ENCODE peak calls at places on chromosomes 4 and X, in ten cellular contexts. One of them, this sample, is unnamed.

GRCh38 chrX:39398215-39398972 is 597.1 kb downstream of the MID1IP1 start:
- DNase-seq in lower lobe of right lung: peak
- DNase-seq in ovary: peak
- DNase-seq in NCI-H1092 treated with DMSO at 0.1 percent for 48 hours: peak
- DNase-seq in OCI-LY7: no peak
- DNase-seq in NCI-H524: no peak
- DNase-seq in neural crest cell: no peak
- DNase-seq in stimulated activated CD4-positive, alpha-beta T cell treated with anti-CD3 and anti-CD28 coated beads, Interleukin-2, amount 100 ng/mL, for 48 hours: no peak
- DNase-seq in tibial artery: peak
- DNase-seq in M059J: no peak
- DNase-seq in this sample: peak

GRCh38 chrX:9538544-9539045 is 73.7 kb downstream of the TBL1X start:
- DNase-seq in lower lobe of right lung: no peak
- DNase-seq in ovary: no peak
- DNase-seq in NCI-H1092 treated with DMSO at 0.1 percent for 48 hours: peak
- DNase-seq in OCI-LY7: no peak
- DNase-seq in NCI-H524: peak
- DNase-seq in neural crest cell: no peak
- DNase-seq in stimulated activated CD4-positive, alpha-beta T cell treated with anti-CD3 and anti-CD28 coated beads, Interleukin-2, amount 100 ng/mL, for 48 hours: no peak
- DNase-seq in tibial artery: no peak
- DNase-seq in M059J: no peak
- DNase-seq in this sample: peak

GRCh38 chr4:26197018-26197779 is 123.6 kb upstream of the RBPJ start:
- DNase-seq in lower lobe of right lung: no peak
- DNase-seq in ovary: no peak
- DNase-seq in NCI-H1092 treated with DMSO at 0.1 percent for 48 hours: no peak
- DNase-seq in OCI-LY7: peak
- DNase-seq in NCI-H524: no peak
- DNase-seq in neural crest cell: no peak
- DNase-seq in stimulated activated CD4-positive, alpha-beta T cell treated with anti-CD3 and anti-CD28 coated beads, Interleukin-2, amount 100 ng/mL, for 48 hours: peak
- DNase-seq in tibial artery: no peak
- DNase-seq in M059J: peak
- DNase-seq in this sample: no peak

GRCh38 chr4:1204286-1204827 is 32.0 kb upstream of the SPON2 start:
- DNase-seq in lower lobe of right lung: peak
- DNase-seq in ovary: peak
- DNase-seq in NCI-H1092 treated with DMSO at 0.1 percent for 48 hours: no peak
- DNase-seq in OCI-LY7: no peak
- DNase-seq in NCI-H524: no peak
- DNase-seq in neural crest cell: no peak
- DNase-seq in stimulated activated CD4-positive, alpha-beta T cell treated with anti-CD3 and anti-CD28 coated beads, Interleukin-2, amount 100 ng/mL, for 48 hours: no peak
- DNase-seq in tibial artery: no peak
- DNase-seq in M059J: no peak
- DNase-seq in this sample: no peak

GRCh38 chr4:113563691-113564378 is 197.7 kb downstream of the CAMK2D start:
- DNase-seq in lower lobe of right lung: no peak
- DNase-seq in ovary: no peak
- DNase-seq in NCI-H1092 treated with DMSO at 0.1 percent for 48 hours: no peak
- DNase-seq in OCI-LY7: peak
- DNase-seq in NCI-H524: no peak
- DNase-seq in neural crest cell: no peak
- DNase-seq in stimulated activated CD4-positive, alpha-beta T cell treated with anti-CD3 and anti-CD28 coated beads, Interleukin-2, amount 100 ng/mL, for 48 hours: no peak
- DNase-seq in tibial artery: no peak
- DNase-seq in M059J: no peak
- DNase-seq in this sample: no peak

GRCh38 chr4:14167876-14168510 is 540.5 kb upstream of the BOD1L1 start:
- DNase-seq in lower lobe of right lung: no peak
- DNase-seq in ovary: no peak
- DNase-seq in NCI-H1092 treated with DMSO at 0.1 percent for 48 hours: no peak
- DNase-seq in OCI-LY7: no peak
- DNase-seq in NCI-H524: no peak
- DNase-seq in neural crest cell: no peak
- DNase-seq in stimulated activated CD4-positive, alpha-beta T cell treated with anti-CD3 and anti-CD28 coated beads, Interleukin-2, amount 100 ng/mL, for 48 hours: no peak
- DNase-seq in tibial artery: no peak
- DNase-seq in M059J: peak
- DNase-seq in this sample: no peak

GRCh38 chr4:7719354-7720174 is 220.1 kb downstream of the AFAP1 start:
- DNase-seq in lower lobe of right lung: peak
- DNase-seq in ovary: peak
- DNase-seq in NCI-H1092 treated with DMSO at 0.1 percent for 48 hours: peak
- DNase-seq in OCI-LY7: peak
- DNase-seq in NCI-H524: peak
- DNase-seq in neural crest cell: peak
- DNase-seq in stimulated activated CD4-positive, alpha-beta T cell treated with anti-CD3 and anti-CD28 coated beads, Interleukin-2, amount 100 ng/mL, for 48 hours: peak
- DNase-seq in tibial artery: peak
- DNase-seq in M059J: no peak
- DNase-seq in this sample: peak

GRCh38 chr4:184664445-184665210 is 15.1 kb downstream of the PRIMPOL start:
- DNase-seq in lower lobe of right lung: no peak
- DNase-seq in ovary: no peak
- DNase-seq in NCI-H1092 treated with DMSO at 0.1 percent for 48 hours: no peak
- DNase-seq in OCI-LY7: peak
- DNase-seq in NCI-H524: no peak
- DNase-seq in neural crest cell: no peak
- DNase-seq in stimulated activated CD4-positive, alpha-beta T cell treated with anti-CD3 and anti-CD28 coated beads, Interleukin-2, amount 100 ng/mL, for 48 hours: no peak
- DNase-seq in tibial artery: no peak
- DNase-seq in M059J: peak
- DNase-seq in this sample: no peak

GRCh38 chrX:17844236-17844635 is 16.9 kb downstream of the RAI2 start:
- DNase-seq in lower lobe of right lung: no peak
- DNase-seq in ovary: no peak
- DNase-seq in NCI-H1092 treated with DMSO at 0.1 percent for 48 hours: no peak
- DNase-seq in OCI-LY7: no peak
- DNase-seq in NCI-H524: no peak
- DNase-seq in neural crest cell: no peak
- DNase-seq in stimulated activated CD4-positive, alpha-beta T cell treated with anti-CD3 and anti-CD28 coated beads, Interleukin-2, amount 100 ng/mL, for 48 hours: no peak
- DNase-seq in tibial artery: no peak
- DNase-seq in M059J: no peak
- DNase-seq in this sample: no peak

GRCh38 chr4:103996059-103996458 is 276.3 kb upstream of the TACR3 start:
- DNase-seq in lower lobe of right lung: no peak
- DNase-seq in ovary: no peak
- DNase-seq in NCI-H1092 treated with DMSO at 0.1 percent for 48 hours: peak
- DNase-seq in OCI-LY7: no peak
- DNase-seq in NCI-H524: peak
- DNase-seq in neural crest cell: no peak
- DNase-seq in stimulated activated CD4-positive, alpha-beta T cell treated with anti-CD3 and anti-CD28 coated beads, Interleukin-2, amount 100 ng/mL, for 48 hours: no peak
- DNase-seq in tibial artery: no peak
- DNase-seq in M059J: peak
- DNase-seq in this sample: peak

GRCh38 chr4:75995727-75996126 is 5.0 kb upstream of the SDAD1 start:
- DNase-seq in lower lobe of right lung: no peak
- DNase-seq in ovary: no peak
- DNase-seq in NCI-H1092 treated with DMSO at 0.1 percent for 48 hours: peak
- DNase-seq in OCI-LY7: peak
- DNase-seq in NCI-H524: no peak
- DNase-seq in neural crest cell: no peak
- DNase-seq in stimulated activated CD4-positive, alpha-beta T cell treated with anti-CD3 and anti-CD28 coated beads, Interleukin-2, amount 100 ng/mL, for 48 hours: no peak
- DNase-seq in tibial artery: no peak
- DNase-seq in M059J: peak
- DNase-seq in this sample: peak

GRCh38 chrX:3299626-3300025 is 46.8 kb downstream of the MXRA5 start:
- DNase-seq in lower lobe of right lung: no peak
- DNase-seq in ovary: no peak
- DNase-seq in NCI-H1092 treated with DMSO at 0.1 percent for 48 hours: no peak
- DNase-seq in OCI-LY7: no peak
- DNase-seq in NCI-H524: no peak
- DNase-seq in neural crest cell: no peak
- DNase-seq in stimulated activated CD4-positive, alpha-beta T cell treated with anti-CD3 and anti-CD28 coated beads, Interleukin-2, amount 100 ng/mL, for 48 hours: no peak
- DNase-seq in tibial artery: no peak
- DNase-seq in M059J: no peak
- DNase-seq in this sample: no peak

GRCh38 chr4:20832821-20833220 is 132.6 kb downstream of the PACRGL start:
- DNase-seq in lower lobe of right lung: no peak
- DNase-seq in ovary: no peak
- DNase-seq in NCI-H1092 treated with DMSO at 0.1 percent for 48 hours: no peak
- DNase-seq in OCI-LY7: no peak
- DNase-seq in NCI-H524: no peak
- DNase-seq in neural crest cell: no peak
- DNase-seq in stimulated activated CD4-positive, alpha-beta T cell treated with anti-CD3 and anti-CD28 coated beads, Interleukin-2, amount 100 ng/mL, for 48 hours: no peak
- DNase-seq in tibial artery: no peak
- DNase-seq in M059J: peak
- DNase-seq in this sample: no peak

This sample was measured in NCI-H1105 treated with DMSO at 0.1 percent for 48 hours.